ENCODE peak calls at places on chromosomes 6 and 20, in ten cellular contexts. C is heart right ventricle; J is right lobe of liver; R is BJ; G is CD8-positive, alpha-beta T cell; I is mammary epithelial cell; N is A549; A is psoas muscle; K is HL-60; H is endothelial cell of umbilical vein. T is an unnamed sample.

GRCh38 chr6:114366899-114367298 is 24.1 kb upstream of the HS3ST5 start:
- DNase-seq in N (no peak), I (no peak), G (no peak), H (no peak), C (no peak), R (no peak), K (no peak), J (no peak), A (no peak), T (no peak)

GRCh38 chr6:44012078-44012493 is 115.2 kb downstream of the MRPL14 start:
- DNase-seq in I (peak; percentile 98), N (no peak), H (peak; percentile 16), A (no peak), G (no peak), C (no peak), R (peak; percentile 71), K (peak; percentile 95), J (no peak), T (peak; percentile 94)

GRCh38 chr6:82251942-82252341 is 4.4 kb upstream of the IBTK start:
- DNase-seq in J (no peak), A (no peak), N (peak; percentile 32), H (peak; percentile 62), G (no peak), I (no peak), K (peak; percentile 9), R (no peak), C (no peak), T (peak; percentile 40)

GRCh38 chr20:15832512-15832911 is 740.7 kb downstream of the KIF16B start:
- DNase-seq in N (no peak), G (no peak), A (no peak), K (no peak), R (no peak), C (no peak), J (no peak), H (no peak), I (no peak), T (no peak)

GRCh38 chr6:2622683-2623082 is 128.0 kb downstream of the MYLK4 start:
- DNase-seq in A (no peak), J (no peak), G (no peak), C (peak; percentile 62), H (no peak), R (no peak), K (no peak), I (no peak), N (no peak), T (no peak)

GRCh38 chr20:49540696-49541435 is 27.1 kb downstream of the PTGIS start:
- DNase-seq in I (no peak), J (no peak), H (no peak), N (no peak), G (no peak), A (no peak), C (no peak), K (no peak), R (no peak), T (no peak)

GRCh38 chr20:24782801-24783630 is 166.1 kb upstream of the CST7 start:
- DNase-seq in K (no peak), G (no peak), A (no peak), R (no peak), J (no peak), H (no peak), I (no peak), N (no peak), C (no peak), T (no peak)

GRCh38 chr6:169425628-169426370 is 172.2 kb upstream of the THBS2 start:
- DNase-seq in J (no peak), H (no peak), C (no peak), A (no peak), R (no peak), I (no peak), K (no peak), G (no peak), N (no peak), T (no peak)

GRCh38 chr6:114785235-114786127 is 442.7 kb upstream of the HS3ST5 start:
- DNase-seq in I (peak; percentile 69), K (no peak), H (no peak), J (no peak), C (no peak), N (no peak), A (no peak), G (no peak), R (no peak), T (peak; percentile 80)

GRCh38 chr6:146027586-146028249 is 1.1 kb upstream of the GRM1 start:
- DNase-seq in H (no peak), N (no peak), K (no peak), I (no peak), A (no peak), J (no peak), R (no peak), G (no peak), C (no peak), T (no peak)

GRCh38 chr20:48051810-48052491 is 266.7 kb upstream of the SULF2 start:
- DNase-seq in C (no peak), H (peak; percentile 82), R (peak; percentile 52), I (peak; percentile 85), G (no peak), N (peak; percentile 28), A (no peak), K (no peak), J (no peak), T (peak; percentile 88)

GRCh38 chr6:2990179-2990931 is 9.3 kb upstream of the NQO2 start:
- DNase-seq in N (no peak), R (no peak), G (peak; percentile 60), I (peak; percentile 38), K (no peak), J (peak; percentile 51), H (peak; percentile 72), A (no peak), C (peak; percentile 36), T (peak; percentile 42)

GRCh38 chr20:3203315-3204123 is 963 bp downstream of the DDRGK1 start:
- DNase-seq in R (no peak), C (no peak), J (no peak), A (no peak), I (peak; percentile 40), H (peak; percentile 24), N (no peak), K (peak; percentile 33), G (peak; percentile 56), T (peak; percentile 25)

GRCh38 chr20:5001174-5002076 is at the start of gene SLC23A2:
- DNase-seq in C (peak; percentile 35), I (no peak), G (peak; percentile 75), R (no peak), N (peak; percentile 66), A (peak; percentile 46), J (peak; percentile 67), K (peak; percentile 15), H (peak; percentile 17), T (peak; percentile 38)

GRCh38 chr6:149197482-149197881 is 120.0 kb upstream of the TAB2 start:
- DNase-seq in R (no peak), G (no peak), K (no peak), H (no peak), J (no peak), A (no peak), N (no peak), C (no peak), I (no peak), T (no peak)
- TF ChIP-seq CTCF in R (no peak), G (no peak), K (no peak), H (no peak), J (no peak), A (no peak), N (no peak), C (no peak), I (no peak), T (no peak)

DNA sequence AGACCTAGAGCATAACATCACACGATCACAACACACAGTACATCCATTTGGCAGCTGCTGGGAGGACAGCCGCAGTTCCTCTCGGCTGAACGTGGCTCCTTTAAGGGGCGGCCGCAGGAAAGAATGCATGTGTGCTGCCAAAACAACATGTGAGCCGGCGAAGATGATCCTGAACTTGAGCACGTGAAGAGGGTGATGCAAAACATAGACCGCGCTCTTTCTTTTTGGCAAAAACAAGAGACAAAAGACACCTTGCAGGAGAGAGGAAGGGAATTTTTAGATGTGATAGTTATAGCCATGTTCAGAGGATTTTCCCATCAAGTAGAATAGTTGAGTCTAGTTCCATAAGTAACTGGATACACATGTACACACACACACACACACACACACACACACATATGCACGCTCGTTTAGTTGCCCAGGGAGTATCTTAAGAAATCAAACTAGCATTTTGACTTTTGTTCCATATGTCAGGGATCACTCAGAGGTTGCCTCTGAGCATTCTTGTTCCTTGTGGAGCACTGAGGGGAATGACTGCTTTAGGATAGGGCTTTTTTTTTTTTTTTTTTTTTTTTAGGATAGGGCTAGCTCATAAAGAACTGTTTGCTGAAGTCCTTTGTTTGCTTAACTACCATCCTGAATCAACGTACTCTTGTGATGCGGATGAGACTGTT is 21.7 kb upstream of the RANBP9 start:
- DNase-seq in R (peak; percentile 75), N (no peak), C (peak; percentile 48), A (peak; percentile 81), I (peak; percentile 68), J (peak; percentile 72), H (no peak), K (no peak), G (no peak), T (peak; percentile 79)
- H3K4me3 ChIP-seq in R (no peak overlapping the region), N (no peak overlapping the region), C (peak overlapping the region; percentile 15), A (peak overlapping the region; percentile 49), I (no peak overlapping the region), J (no peak overlapping the region), H (no peak overlapping the region), K (no peak overlapping the region), G (no peak overlapping the region), T (no peak overlapping the region)

GRCh38 chr20:62516345-62516744 is 40.5 kb upstream of the GATA5 start:
- DNase-seq in K (no peak), G (no peak), H (no peak), A (no peak), I (no peak), C (no peak), R (no peak), N (peak; percentile 76), J (no peak), T (peak; percentile 7)
- TF ChIP-seq CTCF in K (no peak), G (no peak), H (no peak), A (peak; percentile 36), I (no peak), C (peak; percentile 60), R (peak; percentile 9), N (peak; percentile 55), J (no peak), T (peak; percentile 34)

GRCh38 chr20:1225263-1225728 is 548 bp upstream of the RAD21L1 start:
- DNase-seq in J (no peak), A (no peak), C (no peak), H (peak; percentile 48), I (no peak), N (no peak), R (no peak), K (no peak), G (no peak), T (no peak)

GRCh38 chr20:1229541-1229940 is 3.7 kb downstream of the RAD21L1 start:
- DNase-seq in I (no peak), N (no peak), C (no peak), H (no peak), R (no peak), J (no peak), G (no peak), A (no peak), K (no peak), T (no peak)

GRCh38 chr20:1225729-1226313 is at the start of gene RAD21L1:
- DNase-seq in I (peak; percentile 52), G (peak; percentile 85), J (peak; percentile 88), C (peak; percentile 58), N (peak; percentile 92), K (peak; percentile 45), H (peak; percentile 50), A (peak; percentile 83), R (no peak), T (peak; percentile 86)

GRCh38 chr20:1224205-1224604 is 1.6 kb upstream of the RAD21L1 start:
- DNase-seq in N (no peak), J (no peak), C (no peak), R (no peak), H (no peak), K (no peak), A (no peak), I (no peak), G (no peak), T (no peak)

GRCh38 chr20:1227121-1227582 is 1.3 kb downstream of the RAD21L1 start:
- DNase-seq in G (no peak), J (no peak), A (no peak), K (no peak), N (no peak), R (no peak), C (no peak), H (no peak), I (no peak), T (no peak)
- H3K4me3 ChIP-seq in G (peak overlapping the region; percentile 82), J (peak overlapping the region; percentile 60), A (peak overlapping the region; percentile 71), K (no peak overlapping the region), N (peak overlapping the region; percentile 87), R (no peak overlapping the region), C (no peak overlapping the region), H (no peak overlapping the region), I (no peak overlapping the region), T (no peak overlapping the region)

T was measured in epithelial cell of esophagus.